ENCODE peak calls at places on chromosome 17, in ten cellular contexts. T is ascending aorta, J is psoas muscle, C is brain microvascular endothelial cell, H is left lung, U is cardiac muscle cell, I is Peyer's patch, N is lung, L is IMR-90, A is upper lobe of right lung. V is an unnamed sample.

GRCh38 chr17:77859035-77859360 is 99.5 kb upstream of the TNRC6C start:
- DNase-seq in L (no peak), H (no peak), N (no peak), J (no peak), T (no peak), I (no peak), A (peak; percentile 32), U (no peak), C (no peak), V (no peak)

GRCh38 chr17:46191332-46192210 is 1.7 kb downstream of the KANSL1 start:
- DNase-seq in J (no peak), C (no peak), T (peak; percentile 68), I (no peak), H (no peak), N (no peak), L (no peak), U (peak; percentile 71), A (no peak), V (peak; percentile 22)

GRCh38 chr17:15263206-15263579 is 1.9 kb downstream of the PMP22 start:
- DNase-seq in T (peak; percentile 96), L (peak; percentile 73), U (peak; percentile 51), J (peak; percentile 91), A (peak; percentile 78), C (no peak), H (peak; percentile 78), I (peak; percentile 82), N (peak; percentile 78), V (no peak)

GRCh38 chr17:65035191-65035590 is 21.3 kb downstream of the GNA13 start:
- DNase-seq in U (no peak), I (no peak), A (no peak), T (no peak), L (no peak), C (no peak), J (no peak), H (no peak), N (no peak), V (no peak)

GRCh38 chr17:35726609-35727460 is 4.6 kb upstream of the RASL10B start:
- DNase-seq in I (no peak), H (no peak), N (no peak), C (peak; percentile 86), J (peak; percentile 64), L (peak; percentile 88), U (peak; percentile 89), A (no peak), T (peak; percentile 68), V (peak; percentile 41)

GRCh38 chr17:29172589-29172988 is 7.6 kb downstream of the MYO18A start:
- DNase-seq in I (no peak), C (no peak), U (no peak), A (no peak), J (no peak), L (no peak), H (no peak), T (no peak), N (no peak), V (no peak)

GRCh38 chr17:29732209-29732608 is 109.5 kb upstream of the CORO6 start:
- DNase-seq in C (no peak), U (no peak), A (no peak), T (no peak), L (no peak), J (no peak), I (no peak), H (no peak), N (no peak), V (no peak)

GRCh38 chr17:39769974-39770587 is 32.3 kb downstream of the GRB7 start:
- DNase-seq in I (no peak), J (no peak), N (no peak), H (no peak), A (no peak), U (no peak), L (peak; percentile 32), T (no peak), C (no peak), V (peak; percentile 99)

GRCh38 chr17:27157898-27158297 is 136.0 kb upstream of the WSB1 start:
- DNase-seq in T (no peak), A (no peak), C (no peak), N (no peak), U (no peak), I (no peak), L (no peak), H (no peak), J (no peak), V (no peak)

GRCh38 chr17:13981881-13982280 is 87.4 kb upstream of the COX10 start:
- DNase-seq in T (no peak), U (no peak), N (no peak), A (no peak), C (peak; percentile 26), I (no peak), J (no peak), L (no peak), H (no peak), V (no peak)

GRCh38 chr17:17376362-17376761 is 73.2 kb downstream of the NT5M start:
- DNase-seq in I (no peak), H (no peak), U (peak; percentile 52), N (peak; percentile 64), C (no peak), T (no peak), A (peak; percentile 65), L (peak; percentile 76), J (no peak), V (peak; percentile 32)

GRCh38 chr17:78441271-78441986 is 63.0 kb downstream of the PGS1 start:
- DNase-seq in A (no peak), U (no peak), C (no peak), H (no peak), I (no peak), J (no peak), N (no peak), L (no peak), T (no peak), V (peak; percentile 11)

GRCh38 chr17:74744349-74744713 is 4.1 kb upstream of the NHERF1 start:
- DNase-seq in T (no peak), I (peak; percentile 49), A (no peak), L (no peak), J (no peak), H (no peak), N (no peak), C (no peak), U (no peak), V (no peak)

GRCh38 chr17:18961634-18962493 is 9.9 kb downstream of the SLC5A10 start:
- DNase-seq in H (no peak), T (no peak), A (no peak), I (no peak), J (no peak), L (peak; percentile 43), N (no peak), U (no peak), C (peak; percentile 64), V (peak; percentile 35)

GRCh38 chr17:34075076-34075475 is 180.0 kb upstream of the CCL2 start:
- DNase-seq in I (no peak), H (no peak), L (no peak), U (no peak), C (no peak), N (no peak), A (no peak), T (no peak), J (no peak), V (no peak)

GRCh38 chr17:67164298-67164697 is 80.7 kb downstream of the HELZ start:
- DNase-seq in H (no peak), C (no peak), N (no peak), J (no peak), T (no peak), I (no peak), U (no peak), A (no peak), L (no peak), V (no peak)

GRCh38 chr17:8147141-8147804 is 4.9 kb downstream of the PER1 start:
- DNase-seq in J (peak; percentile 6), H (no peak), L (no peak), C (no peak), I (no peak), U (no peak), N (no peak), T (peak; percentile 66), A (peak; percentile 67), V (no peak)
- H3K36me3 ChIP-seq in J (peaks cover 30% of the 10 kb centered on the region), H (peaks cover 14% of the 10 kb centered on the region), L (peaks cover 59% of the 10 kb centered on the region), C (peaks cover 69% of the 10 kb centered on the region), I (peaks cover 87% of the 10 kb centered on the region), U (peaks cover 64% of the 10 kb centered on the region), N (peaks cover 77% of the 10 kb centered on the region), T (peaks cover 86% of the 10 kb centered on the region), A (peaks cover 86% of the 10 kb centered on the region), V (peaks cover 87% of the 10 kb centered on the region)

DNA sequence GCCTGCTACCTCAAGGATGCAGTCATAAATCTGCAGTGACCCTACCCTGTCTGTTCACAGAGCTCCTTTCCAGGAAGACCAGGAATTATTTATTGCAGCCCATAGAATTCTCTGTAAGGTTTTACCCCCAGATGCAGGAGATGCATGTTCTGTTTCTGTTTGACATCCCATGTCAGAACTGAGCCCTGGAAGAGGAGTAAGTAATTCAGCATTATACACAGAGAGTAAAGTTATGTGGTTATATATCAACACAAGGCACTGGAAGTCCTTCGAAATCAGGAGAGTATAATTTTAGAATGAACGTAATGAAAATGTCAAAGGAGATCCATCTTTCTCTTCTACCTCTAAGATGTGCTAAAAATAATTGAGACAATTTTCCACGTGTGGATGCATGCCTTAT is 172.7 kb downstream of the MAP2K4 start:
- DNase-seq in A (no peak), J (no peak), H (no peak), I (no peak), L (no peak), T (no peak), U (no peak), N (no peak), C (no peak), V (no peak)
- TF ChIP-seq CTCF in A (no peak), J (no peak), H (no peak), I (no peak), L (no peak), T (no peak), U (no peak), N (no peak), C (no peak), V (no peak)

DNA sequence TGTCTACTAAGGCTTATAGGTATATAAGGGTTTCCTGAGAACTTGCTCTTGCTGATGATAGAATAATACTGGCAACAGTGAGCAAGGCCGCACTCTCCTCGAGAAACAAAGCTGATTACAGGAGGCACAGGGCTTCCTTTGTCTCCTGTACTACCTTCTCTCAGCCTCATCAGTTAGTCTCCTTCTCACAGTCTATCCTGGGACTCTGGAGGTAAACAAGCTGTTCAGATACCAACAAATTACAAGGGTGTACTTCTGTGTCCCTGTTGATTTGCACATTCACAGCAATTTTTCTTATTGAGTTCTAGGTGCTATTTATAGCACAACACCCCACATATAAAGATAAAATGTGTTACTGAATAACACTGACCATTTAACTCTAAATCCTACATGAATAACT is 98.7 kb downstream of the TRIM37 start:
- DNase-seq in A (no peak), C (no peak), N (no peak), U (no peak), I (no peak), T (no peak), J (no peak), L (no peak), H (no peak), V (no peak)
- H3K36me3 ChIP-seq in A (peaks cover 43% of the 10 kb centered on the region), C (peaks cover 22% of the 10 kb centered on the region), N (peaks cover 2% of the 10 kb centered on the region), U (no peaks in the 10 kb centered on the region), I (peaks cover 20% of the 10 kb centered on the region), T (peaks cover 10% of the 10 kb centered on the region), J (no peaks in the 10 kb centered on the region), L (peaks cover 3% of the 10 kb centered on the region), H (no peaks in the 10 kb centered on the region), V (no peaks in the 10 kb centered on the region)

DNA sequence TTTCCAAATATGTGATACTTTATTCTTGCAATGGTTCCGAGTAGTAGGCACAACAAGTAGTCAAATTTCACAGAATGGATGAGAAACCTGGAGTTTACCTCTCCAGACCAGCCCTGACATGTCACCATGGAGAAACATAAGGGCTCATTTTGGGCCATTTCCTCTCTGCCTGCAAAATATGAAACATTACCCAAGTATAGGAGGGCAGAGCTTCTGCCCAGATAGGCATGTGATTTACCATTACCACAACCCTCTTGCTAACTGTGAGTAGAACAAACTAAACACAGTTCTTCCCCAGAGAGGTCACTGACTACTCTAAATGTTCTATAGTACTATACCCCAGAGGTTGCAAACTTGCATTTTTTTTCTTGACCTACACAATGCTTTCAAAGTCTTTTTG is 15.7 kb upstream of the KPNB1 start:
- DNase-seq in H (no peak), I (no peak), L (no peak), T (no peak), U (no peak), J (no peak), N (no peak), C (no peak), A (no peak), V (peak; percentile 59)
- TF ChIP-seq CTCF in H (no peak), I (no peak), L (no peak), T (no peak), U (no peak), J (no peak), N (no peak), C (no peak), A (no peak), V (no peak)